ENCODE peak calls at places on chromosome 17, in four cellular contexts. X is stimulated activated CD4-positive, alpha-beta T cell treated with anti-CD3 and anti-CD28 coated beads, Interleukin-1b, Interleukin-23, amount 100 ng/mL, for 1 hour; R is stimulated activated CD8-positive, alpha-beta memory T cell treated with anti-CD3 and anti-CD28 coated beads, Interleukin-7, amount 100 ng/mL, for 1 hour; W is NCI-H1092 treated with DMSO at 0.1 percent for 48 hours. N is an unnamed sample.

GRCh38 chr17:19630651-19631050 is 17.9 kb upstream of the ALDH3A2 start:
- DNase-seq in X (no peak), R (no peak), W (no peak), N (no peak)

GRCh38 chr17:336110-337021 is 16.2 kb downstream of the RPH3AL start:
- DNase-seq in X (no peak), R (no peak), W (peak; percentile 14), N (peak; percentile 86)

GRCh38 chr17:57666946-57667345 is 78.2 kb downstream of the CCDC182 start:
- DNase-seq in X (no peak), R (no peak), W (no peak), N (no peak)

GRCh38 chr17:61178284-61178683 is 221.4 kb upstream of the TBX2 start:
- DNase-seq in X (no peak), R (no peak), W (no peak), N (no peak)

GRCh38 chr17:52389632-52390031 is 231.1 kb upstream of the CA10 start:
- DNase-seq in X (no peak), R (no peak), W (no peak), N (no peak)

GRCh38 chr17:57106107-57106835 is 21.2 kb downstream of the AKAP1 start:
- DNase-seq in X (no peak), R (no peak), W (no peak), N (no peak)

GRCh38 chr17:60381958-60382357 is 10.0 kb downstream of the USP32 start:
- DNase-seq in X (no peak), R (no peak), W (no peak), N (no peak)

GRCh38 chr17:30597776-30598288 is 120.6 kb downstream of the GOSR1 start:
- DNase-seq in X (no peak), R (no peak), W (no peak), N (no peak)

GRCh38 chr17:55414983-55415382 is 6.7 kb downstream of the MMD start:
- DNase-seq in X (no peak), R (no peak), W (no peak), N (no peak)

GRCh38 chr17:3678095-3678820 is 9.6 kb downstream of the EMC6 start:
- DNase-seq in X (no peak), R (no peak), W (no peak), N (no peak)

GRCh38 chr17:731943-732787 is at the start of gene TLCD3A:
- DNase-seq in X (no peak), R (no peak), W (peak; percentile 39), N (peak; percentile 83)

GRCh38 chr17:64006361-64007088 is 8.4 kb downstream of the PRR29 start:
- DNase-seq in X (no peak), R (no peak), W (no peak), N (no peak)